ENCODE peak calls at places on chromosomes 11 and 22, in nine cellular contexts. A, Z, I, D, V, L, H, E and S are unnamed samples.

GRCh38 chr22:37089451-37089850 is 20.1 kb downstream of the TMPRSS6 start:
- DNase-seq in V (no peak), A (no peak), I (peak; percentile 80), Z (no peak), D (no peak), H (no peak), L (no peak), E (no peak), S (no peak)

GRCh38 chr11:1391165-1392010 is 1.7 kb downstream of the BRSK2 start:
- DNase-seq in L (no peak), E (no peak), Z (peak; percentile 52), H (no peak), I (peak; percentile 69), D (peak; percentile 39), A (no peak), V (peak; percentile 71), S (no peak)

GRCh38 chr22:42948205-42948804 is 66.6 kb downstream of the PACSIN2 start:
- DNase-seq in H (no peak), I (no peak), L (no peak), E (no peak), D (no peak), A (no peak), V (no peak), Z (no peak), S (no peak)

GRCh38 chr11:12704049-12704448 is 29.8 kb downstream of the TEAD1 start:
- DNase-seq in L (no peak), Z (no peak), E (no peak), H (no peak), V (no peak), I (no peak), D (no peak), A (no peak), S (no peak)

GRCh38 chr22:38452373-38453064 is 2.5 kb downstream of the KCNJ4 start:
- DNase-seq in L (no peak), D (no peak), A (peak; percentile 44), E (no peak), H (peak; percentile 73), Z (no peak), I (no peak), V (peak; percentile 40), S (no peak)

GRCh38 chr22:32376681-32377080 is 19.0 kb downstream of the RFPL3 start:
- DNase-seq in D (no peak), E (no peak), A (no peak), I (no peak), H (no peak), V (no peak), L (no peak), Z (no peak), S (no peak)

GRCh38 chr11:31437742-31438435 is 68.2 kb downstream of the DNAJC24 start:
- DNase-seq in Z (no peak), D (no peak), L (no peak), I (no peak), A (no peak), E (no peak), V (no peak), H (no peak), S (no peak)

GRCh38 chr11:84626256-84626655 is 1000.9 kb downstream of the DLG2 start:
- DNase-seq in D (no peak), Z (no peak), L (no peak), E (no peak), H (no peak), I (no peak), A (no peak), V (no peak), S (no peak)

GRCh38 chr22:39534092-39534506 is 1.6 kb upstream of the RPS19BP1 start:
- DNase-seq in A (no peak), H (no peak), D (no peak), V (no peak), Z (peak; percentile 51), I (no peak), E (no peak), L (peak; percentile 31), S (no peak)

GRCh38 chr11:20002312-20003216 is 157.7 kb downstream of the DBX1 start:
- DNase-seq in V (peak; percentile 36), D (no peak), E (no peak), H (no peak), I (no peak), Z (no peak), A (no peak), L (no peak), S (no peak)

GRCh38 chr11:27058456-27058855 is 17.8 kb downstream of the BBOX1 start:
- DNase-seq in E (no peak), V (no peak), H (no peak), L (no peak), A (no peak), I (no peak), Z (no peak), D (no peak), S (no peak)

GRCh38 chr11:57255618-57256017 is 18.6 kb upstream of the APLNR start:
- DNase-seq in D (no peak), Z (no peak), H (no peak), I (no peak), A (no peak), E (no peak), V (no peak), L (no peak), S (no peak)

GRCh38 chr11:13928566-13929251 is 33.8 kb upstream of the SPON1 start:
- DNase-seq in V (no peak), H (no peak), E (no peak), A (peak; percentile 47), D (no peak), L (peak; percentile 33), I (no peak), Z (no peak), S (no peak)

GRCh38 chr11:279966-280761 is 2.0 kb downstream of the NLRP6 start:
- DNase-seq in E (no peak), A (no peak), Z (peak; percentile 55), L (no peak), H (peak; percentile 65), I (peak; percentile 90), D (no peak), V (peak; percentile 82), S (peak; percentile 71)

GRCh38 chr22:44399196-44399837 is 86.6 kb upstream of the SHISAL1 start:
- DNase-seq in Z (peak; percentile 23), V (peak; percentile 9), L (no peak), H (peak; percentile 16), E (no peak), I (no peak), A (no peak), D (no peak), S (no peak)

DNA sequence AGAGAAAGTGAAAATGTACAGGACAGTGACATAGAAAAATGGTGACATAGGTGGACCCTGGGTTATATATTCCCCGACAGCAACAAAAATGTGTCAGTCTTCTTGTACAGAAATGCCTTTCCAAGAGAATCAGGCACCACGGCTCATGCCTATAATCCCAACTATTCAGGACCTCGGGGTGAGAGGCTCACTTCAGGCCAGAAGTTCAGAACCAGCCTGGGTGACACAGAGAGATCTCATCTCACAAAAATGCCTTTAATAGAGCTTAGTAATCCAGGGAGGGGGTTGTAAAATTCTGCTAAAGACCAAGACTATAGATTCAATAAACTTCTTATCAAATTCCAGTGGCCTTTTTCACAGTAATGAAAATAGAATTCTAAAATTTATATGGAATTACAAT is 10.7 kb downstream of the ZNF195 start:
- DNase-seq in L (no peak), H (no peak), Z (no peak), A (no peak), E (no peak), V (no peak), D (no peak), I (no peak), S (no peak)
- H3K9me3 ChIP-seq in L (no peaks in the 10 kb centered on the region), H (peaks cover 5% of the 10 kb centered on the region), Z (peaks cover 19% of the 10 kb centered on the region), A (no peaks in the 10 kb centered on the region), E (peaks cover 19% of the 10 kb centered on the region), V (no peaks in the 10 kb centered on the region), D (no peaks in the 10 kb centered on the region), I (peaks cover 25% of the 10 kb centered on the region), S (peaks cover 14% of the 10 kb centered on the region)

GRCh38 chr11:117953029-117953671 is 23.9 kb upstream of the TMPRSS13 start:
- DNase-seq in E (no peak), L (no peak), I (no peak), A (no peak), H (no peak), V (no peak), Z (no peak), D (no peak), S (no peak)

GRCh38 chr11:117949062-117949461 is 19.9 kb upstream of the TMPRSS13 start:
- DNase-seq in L (no peak), H (no peak), V (no peak), A (no peak), Z (no peak), E (no peak), D (no peak), I (no peak), S (no peak)

GRCh38 chr11:117950999-117951961 is 22.1 kb upstream of the TMPRSS13 start:
- DNase-seq in I (peak; percentile 46), A (no peak), E (no peak), L (no peak), D (no peak), Z (no peak), V (no peak), H (no peak), S (peak; percentile 61)

GRCh38 chr11:117946842-117947526 is 17.8 kb upstream of the TMPRSS13 start:
- DNase-seq in E (peak; percentile 41), V (peak; percentile 87), L (peak; percentile 93), Z (peak; percentile 94), H (peak; percentile 88), A (peak; percentile 90), I (no peak), D (peak; percentile 69), S (peak; percentile 86)

DNA sequence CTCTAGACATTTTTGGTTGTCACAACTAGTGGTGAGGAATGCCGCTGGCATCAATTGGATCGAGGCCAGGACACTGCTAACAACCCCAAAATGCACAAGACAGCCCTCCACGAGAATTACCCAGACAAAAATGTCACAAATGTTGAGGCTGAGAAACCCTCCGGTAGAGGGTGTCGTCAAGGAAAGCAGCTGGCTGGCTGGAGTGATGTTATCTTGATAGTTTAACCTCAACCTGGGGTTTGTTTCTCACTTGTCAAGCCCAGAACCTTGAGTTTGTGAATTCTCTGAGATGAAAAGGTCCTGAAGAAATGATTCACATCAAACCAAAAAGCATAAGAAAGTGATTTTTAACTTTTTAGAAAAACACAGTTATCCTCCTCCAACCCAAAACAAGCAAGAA is 21.1 kb upstream of the TMPRSS13 start:
- DNase-seq in V (no peak), L (no peak), E (no peak), I (no peak), A (peak; percentile 19), H (no peak), D (no peak), Z (no peak), S (peak; percentile 47)
- H3K4me3 ChIP-seq in V (no peak overlapping the region), L (no peak overlapping the region), E (no peak overlapping the region), I (no peak overlapping the region), A (no peak overlapping the region), H (no peak overlapping the region), D (no peak overlapping the region), Z (no peak overlapping the region), S (peak overlapping the region; percentile 62)

DNA sequence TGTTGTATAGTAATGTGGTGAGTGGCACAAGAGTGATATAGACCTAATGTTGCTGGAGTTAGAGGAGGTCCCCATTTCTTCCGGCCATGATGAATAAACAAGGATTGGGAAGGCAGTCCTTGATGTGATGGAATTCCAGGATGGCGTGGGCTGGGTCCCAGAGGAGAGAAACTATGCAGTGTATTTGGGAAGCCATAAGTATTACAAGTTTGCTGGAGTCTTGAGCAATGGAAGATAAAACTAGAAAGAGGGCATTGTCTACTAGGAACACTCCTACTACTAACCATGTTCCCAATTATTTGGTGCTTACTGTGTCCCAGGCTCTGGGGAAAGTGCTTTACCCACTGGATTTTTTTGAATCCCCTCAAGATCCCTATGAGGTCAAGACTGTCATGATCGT is 20.0 kb downstream of the LDLRAD3 start:
- DNase-seq in D (no peak), H (no peak), I (no peak), L (no peak), Z (no peak), A (no peak), V (no peak), E (no peak), S (no peak)
- H3K9me3 ChIP-seq in D (no peaks in the 10 kb centered on the region), H (no peaks in the 10 kb centered on the region), I (no peaks in the 10 kb centered on the region), L (no peaks in the 10 kb centered on the region), Z (no peaks in the 10 kb centered on the region), A (no peaks in the 10 kb centered on the region), V (no peaks in the 10 kb centered on the region), E (no peaks in the 10 kb centered on the region), S (no peaks in the 10 kb centered on the region)

GRCh38 chr22:41000941-41001721 is 50.0 kb downstream of the RBX1 start:
- DNase-seq in E (no peak), L (no peak), A (no peak), I (no peak), V (no peak), Z (no peak), D (no peak), H (no peak), S (no peak)
- H3K4me3 ChIP-seq in E (no peak overlapping the region), L (no peak overlapping the region), A (no peak overlapping the region), I (no peak overlapping the region), V (no peak overlapping the region), Z (no peak overlapping the region), D (no peak overlapping the region), H (no peak overlapping the region), S (no peak overlapping the region)